ENCODE peak calls at places on chromosomes 4 and X, in six cellular contexts. One of them, this sample, is unnamed.

GRCh38 chr4:168848112-168848511 is 161.9 kb downstream of the CBR4 start:
- DNase-seq in HepG2: peak; percentile 3
- DNase-seq in K562: no peak
- DNase-seq in A549: no peak
- DNase-seq in H1: no peak
- DNase-seq in SK-N-SH: peak; percentile 44
- DNase-seq in this sample: no peak

GRCh38 chr4:145540235-145540634 is 58.6 kb downstream of the SMAD1 start:
- DNase-seq in HepG2: no peak
- DNase-seq in A549: no peak
- DNase-seq in SK-N-SH: no peak
- DNase-seq in K562: no peak
- DNase-seq in H1: no peak
- DNase-seq in this sample: no peak

GRCh38 chr4:173573286-173573685 is 43.3 kb upstream of the HAND2 start:
- DNase-seq in A549: no peak
- DNase-seq in K562: no peak
- DNase-seq in HepG2: no peak
- DNase-seq in SK-N-SH: no peak
- DNase-seq in H1: no peak
- DNase-seq in this sample: no peak

GRCh38 chr4:87122252-87122651 is 98.2 kb downstream of the KLHL8 start:
- DNase-seq in H1: no peak
- DNase-seq in K562: no peak
- DNase-seq in A549: no peak
- DNase-seq in SK-N-SH: no peak
- DNase-seq in HepG2: no peak
- DNase-seq in this sample: no peak

GRCh38 chr4:100008048-100008447 is 58.0 kb upstream of the H2AZ1 start:
- DNase-seq in SK-N-SH: no peak
- DNase-seq in A549: peak; percentile 9
- DNase-seq in HepG2: no peak
- DNase-seq in H1: no peak
- DNase-seq in K562: no peak
- DNase-seq in this sample: no peak

GRCh38 chr4:52157641-52158316 is 106.7 kb downstream of the SPATA18 start:
- DNase-seq in SK-N-SH: no peak
- DNase-seq in H1: no peak
- DNase-seq in A549: no peak
- DNase-seq in K562: no peak
- DNase-seq in HepG2: no peak
- DNase-seq in this sample: no peak

GRCh38 chrX:133676344-133677122 is 261.2 kb upstream of the GPC4 start:
- DNase-seq in A549: no peak
- DNase-seq in K562: no peak
- DNase-seq in HepG2: peak; percentile 53
- DNase-seq in H1: no peak
- DNase-seq in SK-N-SH: no peak
- DNase-seq in this sample: no peak

GRCh38 chr4:13642163-13642562 is 14.6 kb upstream of the BOD1L1 start:
- DNase-seq in H1: no peak
- DNase-seq in A549: no peak
- DNase-seq in SK-N-SH: no peak
- DNase-seq in HepG2: no peak
- DNase-seq in K562: no peak
- DNase-seq in this sample: no peak

GRCh38 chr4:124980276-124980752 is 267.8 kb upstream of the ANKRD50 start:
- DNase-seq in H1: no peak
- DNase-seq in K562: no peak
- DNase-seq in HepG2: no peak
- DNase-seq in SK-N-SH: no peak
- DNase-seq in A549: no peak
- DNase-seq in this sample: no peak

GRCh38 chr4:26959654-26960047 is 99.0 kb downstream of the STIM2 start:
- DNase-seq in A549: no peak
- DNase-seq in K562: no peak
- DNase-seq in SK-N-SH: no peak
- DNase-seq in HepG2: no peak
- DNase-seq in H1: no peak
- DNase-seq in this sample: no peak

GRCh38 chr4:72975488-72975784 is 94.1 kb downstream of the COX18 start:
- DNase-seq in A549: no peak
- DNase-seq in H1: no peak
- DNase-seq in K562: no peak
- DNase-seq in SK-N-SH: no peak
- DNase-seq in HepG2: no peak
- DNase-seq in this sample: no peak
- TF ChIP-seq CHD2 in A549: no peak
- TF ChIP-seq CHD2 in H1: no peak
- TF ChIP-seq CHD2 in K562: no peak
- TF ChIP-seq CHD2 in SK-N-SH: no peak
- TF ChIP-seq CHD2 in HepG2: no peak
- TF ChIP-seq CHD2 in this sample: no peak

GRCh38 chrX:19785647-19786046 is 101.8 kb downstream of the SH3KBP1 start:
- DNase-seq in A549: no peak
- DNase-seq in K562: no peak
- DNase-seq in SK-N-SH: no peak
- DNase-seq in HepG2: no peak
- DNase-seq in H1: no peak
- DNase-seq in this sample: no peak
- TF ChIP-seq CHD2 in A549: no peak
- TF ChIP-seq CHD2 in K562: no peak
- TF ChIP-seq CHD2 in SK-N-SH: no peak
- TF ChIP-seq CHD2 in HepG2: no peak
- TF ChIP-seq CHD2 in H1: no peak
- TF ChIP-seq CHD2 in this sample: no peak

DNA sequence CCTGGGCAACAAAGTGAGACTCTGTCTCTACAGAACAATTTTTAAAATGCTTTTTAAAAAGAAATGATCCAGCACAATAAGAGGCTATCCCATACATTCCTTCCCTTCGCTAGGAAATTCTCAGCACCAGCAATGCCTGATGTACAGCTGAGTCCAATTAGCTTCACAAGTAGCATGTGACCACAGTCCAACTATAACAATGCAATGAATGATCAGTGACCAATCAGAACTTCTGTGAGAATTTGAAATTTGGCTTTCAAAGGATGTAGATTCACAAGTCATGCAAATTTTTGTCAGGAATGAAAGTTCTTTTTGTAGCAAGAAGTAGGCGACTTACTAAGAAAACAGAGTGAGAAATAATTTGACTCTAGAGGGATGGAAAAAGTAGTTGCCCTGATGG is 278.5 kb upstream of the UGT8 start:
- DNase-seq in K562: no peak
- DNase-seq in H1: no peak
- DNase-seq in A549: no peak
- DNase-seq in SK-N-SH: no peak
- DNase-seq in HepG2: no peak
- DNase-seq in this sample: no peak
- TF ChIP-seq CHD2 in K562: no peak
- TF ChIP-seq CHD2 in H1: no peak
- TF ChIP-seq CHD2 in A549: no peak
- TF ChIP-seq CHD2 in SK-N-SH: no peak
- TF ChIP-seq CHD2 in HepG2: no peak
- TF ChIP-seq CHD2 in this sample: no peak

GRCh38 chr4:105350859-105351494 is 122.9 kb downstream of the PPA2 start:
- DNase-seq in H1: no peak
- DNase-seq in K562: no peak
- DNase-seq in HepG2: no peak
- DNase-seq in A549: no peak
- DNase-seq in SK-N-SH: no peak
- DNase-seq in this sample: no peak

GRCh38 chr4:105357258-105357657 is 116.6 kb downstream of the PPA2 start:
- DNase-seq in SK-N-SH: peak; percentile 17
- DNase-seq in HepG2: no peak
- DNase-seq in K562: no peak
- DNase-seq in A549: no peak
- DNase-seq in H1: no peak
- DNase-seq in this sample: no peak

GRCh38 chr4:105346869-105347268 is 127.0 kb downstream of the PPA2 start:
- DNase-seq in H1: no peak
- DNase-seq in SK-N-SH: no peak
- DNase-seq in A549: no peak
- DNase-seq in K562: no peak
- DNase-seq in HepG2: no peak
- DNase-seq in this sample: no peak

GRCh38 chr4:105348719-105349118 is 125.1 kb downstream of the PPA2 start:
- DNase-seq in SK-N-SH: no peak
- DNase-seq in H1: no peak
- DNase-seq in A549: no peak
- DNase-seq in HepG2: peak; percentile 28
- DNase-seq in K562: no peak
- DNase-seq in this sample: no peak

GRCh38 chr4:105352826-105353225 is 121.0 kb downstream of the PPA2 start:
- DNase-seq in A549: no peak
- DNase-seq in H1: no peak
- DNase-seq in K562: peak; percentile 67
- DNase-seq in HepG2: no peak
- DNase-seq in SK-N-SH: no peak
- DNase-seq in this sample: peak; percentile 11
- TF ChIP-seq CHD2 in A549: no peak
- TF ChIP-seq CHD2 in H1: no peak
- TF ChIP-seq CHD2 in K562: no peak
- TF ChIP-seq CHD2 in HepG2: no peak
- TF ChIP-seq CHD2 in SK-N-SH: no peak
- TF ChIP-seq CHD2 in this sample: no peak

GRCh38 chr4:133137571-133137970 is 11.5 kb upstream of the PCDH10 start:
- DNase-seq in H1: no peak
- DNase-seq in K562: no peak
- DNase-seq in SK-N-SH: no peak
- DNase-seq in HepG2: no peak
- DNase-seq in A549: no peak
- DNase-seq in this sample: no peak
- TF ChIP-seq CHD2 in H1: no peak
- TF ChIP-seq CHD2 in K562: no peak
- TF ChIP-seq CHD2 in SK-N-SH: no peak
- TF ChIP-seq CHD2 in HepG2: no peak
- TF ChIP-seq CHD2 in A549: no peak
- TF ChIP-seq CHD2 in this sample: no peak

DNA sequence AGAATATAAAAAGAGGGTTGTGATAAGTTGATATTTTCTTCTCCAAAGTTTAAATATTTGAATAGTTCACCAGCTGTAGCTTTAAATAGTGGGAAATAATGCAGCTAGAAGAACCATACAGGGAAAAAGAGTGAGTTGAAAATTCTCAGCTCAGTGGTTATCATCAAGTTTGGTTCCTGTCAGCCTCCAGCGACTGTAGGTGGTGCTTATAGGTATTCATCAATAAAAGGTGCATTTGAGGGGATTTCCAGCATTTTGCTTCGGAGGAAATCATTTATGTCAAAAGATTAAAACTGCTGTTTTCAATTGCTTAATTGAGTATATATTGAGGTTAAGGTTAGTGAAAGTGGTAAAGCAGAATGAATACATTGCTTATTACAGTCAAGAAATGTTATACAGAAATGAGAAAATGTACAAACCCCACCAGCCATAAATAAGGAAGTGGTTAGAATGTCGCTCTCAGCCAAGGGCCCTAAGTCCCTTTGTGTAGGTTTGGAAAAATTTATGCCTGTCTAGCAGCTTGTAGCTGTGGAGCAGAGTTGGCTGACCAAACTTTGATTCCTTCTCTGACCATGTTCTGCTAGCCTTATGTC is 532.9 kb upstream of the FTHL17 start:
- DNase-seq in HepG2: no peak
- DNase-seq in A549: no peak
- DNase-seq in K562: no peak
- DNase-seq in H1: no peak
- DNase-seq in SK-N-SH: no peak
- DNase-seq in this sample: peak; percentile 51
- TF ChIP-seq CHD2 in HepG2: no peak
- TF ChIP-seq CHD2 in A549: no peak
- TF ChIP-seq CHD2 in K562: no peak
- TF ChIP-seq CHD2 in H1: no peak
- TF ChIP-seq CHD2 in SK-N-SH: no peak
- TF ChIP-seq CHD2 in this sample: no peak

GRCh38 chr4:165625281-165625680 is 246.5 kb downstream of the CPE start:
- DNase-seq in K562: no peak
- DNase-seq in A549: no peak
- DNase-seq in H1: no peak
- DNase-seq in HepG2: no peak
- DNase-seq in SK-N-SH: no peak
- DNase-seq in this sample: no peak

GRCh38 chr4:165626316-165626715 is 246.7 kb upstream of the TLL1 start:
- DNase-seq in H1: no peak
- DNase-seq in A549: no peak
- DNase-seq in K562: no peak
- DNase-seq in HepG2: no peak
- DNase-seq in SK-N-SH: no peak
- DNase-seq in this sample: no peak

GRCh38 chr4:165627548-165627947 is 245.5 kb upstream of the TLL1 start:
- DNase-seq in SK-N-SH: no peak
- DNase-seq in HepG2: no peak
- DNase-seq in A549: no peak
- DNase-seq in K562: no peak
- DNase-seq in H1: no peak
- DNase-seq in this sample: no peak

GRCh38 chr4:165628572-165628971 is 244.5 kb upstream of the TLL1 start:
- DNase-seq in SK-N-SH: no peak
- DNase-seq in K562: no peak
- DNase-seq in HepG2: no peak
- DNase-seq in A549: no peak
- DNase-seq in H1: no peak
- DNase-seq in this sample: no peak

DNA sequence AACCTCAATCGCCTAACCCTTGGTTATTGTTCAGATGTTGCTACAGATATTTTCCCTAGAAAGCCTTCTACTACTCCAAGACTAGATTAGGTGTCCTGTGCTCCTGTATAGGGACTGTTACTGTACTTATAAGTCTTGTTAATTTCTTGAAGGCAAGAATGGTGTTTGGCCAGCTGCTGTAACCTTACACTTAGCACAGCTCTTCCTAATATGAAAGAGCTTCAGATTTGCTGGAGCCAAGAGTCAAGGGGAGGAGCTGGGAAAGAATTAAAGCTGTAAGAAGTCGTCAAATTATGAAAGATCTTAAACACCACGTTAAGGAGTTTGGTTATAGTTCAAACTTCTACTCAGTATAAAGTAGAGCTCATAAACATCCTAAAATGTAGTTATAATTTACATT is 245.9 kb upstream of the TLL1 start:
- DNase-seq in SK-N-SH: no peak
- DNase-seq in HepG2: no peak
- DNase-seq in A549: no peak
- DNase-seq in H1: no peak
- DNase-seq in K562: no peak
- DNase-seq in this sample: no peak
- TF ChIP-seq CHD2 in SK-N-SH: no peak
- TF ChIP-seq CHD2 in HepG2: no peak
- TF ChIP-seq CHD2 in A549: no peak
- TF ChIP-seq CHD2 in H1: no peak
- TF ChIP-seq CHD2 in K562: no peak
- TF ChIP-seq CHD2 in this sample: no peak

GRCh38 chrX:15146515-15146914 is 123.4 kb downstream of the ASB9 start:
- DNase-seq in K562: peak; percentile 41
- DNase-seq in HepG2: no peak
- DNase-seq in SK-N-SH: peak; percentile 22
- DNase-seq in A549: peak; percentile 2
- DNase-seq in H1: no peak
- DNase-seq in this sample: no peak
- TF ChIP-seq CHD2 in K562: no peak
- TF ChIP-seq CHD2 in HepG2: no peak
- TF ChIP-seq CHD2 in SK-N-SH: no peak
- TF ChIP-seq CHD2 in A549: no peak
- TF ChIP-seq CHD2 in H1: no peak
- TF ChIP-seq CHD2 in this sample: no peak

GRCh38 chr4:83219344-83219990 is 65.1 kb downstream of the COQ2 start:
- DNase-seq in SK-N-SH: no peak
- DNase-seq in HepG2: no peak
- DNase-seq in A549: no peak
- DNase-seq in K562: no peak
- DNase-seq in H1: no peak
- DNase-seq in this sample: peak; percentile 77
- TF ChIP-seq CHD2 in SK-N-SH: no peak
- TF ChIP-seq CHD2 in HepG2: no peak
- TF ChIP-seq CHD2 in A549: no peak
- TF ChIP-seq CHD2 in K562: no peak
- TF ChIP-seq CHD2 in H1: no peak
- TF ChIP-seq CHD2 in this sample: no peak

This sample was measured in GM12878.